ENCODE peak calls at places on chromosomes 11 and 22, in six cellular contexts. K is HCT116, D is K562, S is SK-N-SH, Y is H1, C is HepG2. V is an unnamed sample.

GRCh38 chr11:2944953-2945756 is 15.9 kb upstream of the PHLDA2 start:
- DNase-seq in D (no peak), C (no peak), S (peak), K (no peak), Y (peak), V (no peak)

GRCh38 chr11:130470832-130471706 is 22.6 kb downstream of the ADAMTS15 start:
- DNase-seq in S (no peak), Y (no peak), C (no peak), D (no peak), K (no peak), V (no peak)

GRCh38 chr22:17807086-17807485 is 32.8 kb upstream of the BID start:
- DNase-seq in K (no peak), C (no peak), D (no peak), Y (no peak), S (no peak), V (no peak)

GRCh38 chr22:46437990-46438389 is 99.4 kb downstream of the CELSR1 start:
- DNase-seq in K (no peak), S (no peak), C (no peak), Y (no peak), D (no peak), V (no peak)

GRCh38 chr11:102283088-102283487 is 34.2 kb upstream of the BIRC3 start:
- DNase-seq in D (no peak), Y (no peak), C (no peak), K (no peak), S (no peak), V (no peak)

GRCh38 chr11:110538154-110538553 is 108.4 kb downstream of the FDX1 start:
- DNase-seq in D (no peak), Y (no peak), S (peak), C (no peak), K (no peak), V (no peak)

GRCh38 chr22:23786752-23787599 is at the start of gene SMARCB1:
- DNase-seq in S (peak), K (peak), C (peak), D (peak), Y (peak), V (peak)

GRCh38 chr22:29043906-29044575 is 17.6 kb downstream of the C22orf31 start:
- DNase-seq in C (no peak), K (no peak), Y (no peak), S (no peak), D (no peak), V (no peak)

GRCh38 chr22:35882226-35883027 is 146.2 kb downstream of the RBFOX2 start:
- DNase-seq in S (peak), K (no peak), D (no peak), C (no peak), Y (no peak), V (no peak)

GRCh38 chr11:115334932-115335788 is 169.1 kb downstream of the CADM1 start:
- DNase-seq in K (no peak), D (peak), Y (no peak), S (peak), C (peak), V (no peak)

GRCh38 chr11:96265236-96265737 is 77.7 kb downstream of the MAML2 start:
- DNase-seq in S (no peak), C (no peak), Y (no peak), K (no peak), D (no peak), V (no peak)

DNA sequence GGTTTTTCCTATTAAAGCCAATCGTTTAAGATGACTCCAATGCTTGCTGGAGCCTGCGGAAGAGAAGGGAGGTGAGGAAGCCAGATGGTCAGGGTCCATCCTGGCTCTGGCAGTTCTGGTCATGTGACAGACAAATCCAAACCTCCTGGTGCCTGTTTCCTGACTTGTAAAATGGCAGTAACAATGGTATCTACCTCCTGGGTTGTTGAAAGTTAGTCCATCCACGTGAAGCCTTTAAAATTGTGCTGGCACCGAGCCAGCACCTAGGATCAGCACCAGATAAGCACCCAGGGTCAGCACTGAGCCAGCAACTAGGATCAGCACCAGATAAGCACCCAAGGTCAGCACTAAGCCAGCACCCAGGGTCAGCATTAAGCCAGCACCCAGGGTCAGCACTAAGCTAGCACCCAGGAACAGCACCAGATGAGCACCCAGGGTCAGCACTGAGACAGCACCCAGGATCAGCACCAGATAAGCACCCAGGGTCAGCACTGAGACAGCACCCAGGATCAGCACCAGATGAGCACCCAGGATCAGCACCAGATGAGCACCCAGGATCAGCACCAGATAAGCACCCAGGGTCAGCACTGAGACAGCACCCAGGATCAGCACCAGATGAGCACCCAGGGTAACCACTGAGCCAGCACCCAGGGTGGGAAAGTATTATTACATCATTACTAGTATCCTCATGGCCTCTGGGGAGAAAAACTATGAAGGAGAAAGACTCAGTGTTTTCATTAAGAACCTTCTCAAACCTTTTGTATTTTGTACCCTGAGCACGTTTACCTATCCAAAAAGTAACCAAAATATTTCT is 17.2 kb downstream of the KIAA0930 start:
- DNase-seq in S (no peak), K (no peak), C (no peak), Y (no peak), D (peak), V (no peak)
- TF ChIP-seq YY1 in S (no peak), K (no peak), C (no peak), Y (no peak), D (no peak), V (no peak)

GRCh38 chr11:46524201-46524600 is 69.6 kb downstream of the AMBRA1 start:
- DNase-seq in D (no peak), Y (no peak), S (no peak), K (no peak), C (no peak), V (no peak)
- H3K9ac ChIP-seq in D (no peak), Y (no peak), S (no peak), K (no peak), C (no peak), V (no peak)

DNA sequence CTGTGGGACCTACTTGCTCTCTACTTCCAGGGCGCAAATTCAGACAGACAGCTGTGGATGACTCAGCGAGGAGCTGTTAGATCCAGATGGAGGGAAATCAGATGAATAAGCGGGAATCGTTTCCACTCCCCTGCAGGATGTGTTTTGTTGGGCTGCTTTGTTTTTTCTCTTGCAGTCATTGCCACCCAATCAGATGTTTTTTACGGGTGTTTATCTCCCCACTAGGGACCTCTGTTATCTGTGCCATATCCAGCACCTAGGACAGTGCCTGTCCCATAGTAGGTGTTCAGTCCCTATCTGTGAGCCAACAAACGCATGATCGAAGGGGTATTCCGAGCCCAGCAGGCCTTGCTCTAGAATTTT is 51.1 kb upstream of the PARVG start:
- DNase-seq in K (no peak), Y (no peak), D (peak), S (peak), C (no peak), V (no peak)
- TF ChIP-seq YY1 in K (no peak), Y (no peak), D (no peak), S (no peak), C (no peak), V (no peak)

DNA sequence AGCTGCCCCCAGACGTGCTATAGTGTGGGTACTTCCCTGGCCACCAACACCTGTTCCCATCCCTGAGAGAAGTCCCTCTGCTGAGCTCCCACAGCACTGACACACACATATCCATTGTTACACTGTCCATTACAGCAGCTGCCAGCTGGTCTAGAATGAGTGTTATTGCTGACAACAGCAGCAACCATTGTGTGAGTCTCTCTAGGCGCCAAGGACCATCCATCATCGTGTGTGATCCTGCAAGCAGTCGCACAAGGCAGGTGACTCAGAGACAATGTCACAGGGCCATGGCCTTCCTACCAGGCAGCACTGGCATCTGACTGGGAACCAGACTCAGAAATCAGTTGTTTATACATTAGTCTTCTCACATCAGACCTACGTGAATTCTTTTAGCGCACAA is 56.3 kb downstream of the SGSM3 start:
- DNase-seq in S (no peak), K (no peak), Y (no peak), C (no peak), D (no peak), V (no peak)
- H3K9ac ChIP-seq in S (no peak), K (no peak), Y (no peak), C (no peak), D (no peak), V (no peak)

GRCh38 chr11:99693941-99694492 is 673.3 kb downstream of the CNTN5 start:
- DNase-seq in C (peak), S (no peak), D (no peak), K (no peak), Y (no peak), V (no peak)
- TF ChIP-seq YY1 in C (no peak), S (no peak), D (no peak), K (no peak), Y (no peak), V (no peak)

GRCh38 chr22:49328630-49329405 is 498.9 kb downstream of the BRD1 start:
- DNase-seq in K (no peak), S (no peak), D (no peak), C (no peak), Y (no peak), V (no peak)
- H3K9ac ChIP-seq in K (no peak), S (no peak), D (no peak), C (no peak), Y (no peak), V (no peak)

DNA sequence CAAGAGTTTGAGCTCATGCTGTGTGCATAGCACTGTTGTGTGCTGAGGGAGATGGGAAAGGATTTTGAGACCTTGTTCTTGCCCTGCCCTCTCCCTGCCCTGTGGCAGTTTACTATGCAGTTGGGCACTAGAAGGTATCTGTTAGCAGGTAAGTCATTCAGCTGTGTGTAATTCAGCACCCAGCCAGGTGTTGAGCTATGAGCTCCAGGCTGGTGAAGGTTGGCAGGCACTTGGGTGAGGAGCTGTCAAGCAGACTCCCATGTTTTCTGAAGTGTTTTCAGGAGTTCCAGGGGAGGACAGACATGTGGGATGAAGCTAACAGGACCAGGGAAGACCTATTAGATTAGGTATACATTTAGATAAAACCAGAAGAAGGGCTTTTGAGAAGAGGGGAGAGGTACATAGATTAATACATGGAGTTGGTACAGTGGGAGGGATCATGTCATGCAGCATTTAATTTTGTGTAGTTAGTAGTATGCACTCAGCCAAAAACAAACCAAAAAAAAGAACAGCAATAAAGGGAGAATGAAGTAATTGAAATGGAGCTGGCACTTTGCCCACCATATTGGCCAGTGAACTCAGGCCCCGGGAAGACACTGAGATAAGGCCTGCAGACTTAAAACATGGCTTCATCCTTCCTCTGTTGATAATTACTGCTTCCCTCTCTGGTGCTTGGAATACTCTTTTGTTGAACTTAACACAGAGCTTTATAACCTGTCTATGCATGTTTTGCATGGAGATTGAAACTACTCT is 2.9 kb downstream of the PANX1 start:
- DNase-seq in S (peak), C (no peak), D (no peak), Y (peak), K (no peak), V (no peak)
- TF ChIP-seq YY1 in S (no peak), C (no peak), D (no peak), Y (no peak), K (no peak), V (no peak)

GRCh38 chr11:118251858-118252652 is at the start of gene MPZL3:
- DNase-seq in S (peak), C (peak), K (peak), D (peak), Y (peak), V (peak)
- H3K9ac ChIP-seq in S (peak), C (peak), K (peak), D (no peak), Y (peak), V (peak)

GRCh38 chr11:9774109-9774508 is 110.2 kb downstream of the SWAP70 start:
- DNase-seq in Y (no peak), S (no peak), D (no peak), C (no peak), K (no peak), V (no peak)

GRCh38 chr11:9775393-9775780 is 111.5 kb downstream of the SWAP70 start:
- DNase-seq in C (no peak), D (no peak), Y (no peak), S (no peak), K (no peak), V (no peak)

GRCh38 chr11:9773524-9773923 is 109.6 kb downstream of the SWAP70 start:
- DNase-seq in K (no peak), C (no peak), S (no peak), D (no peak), Y (no peak), V (no peak)

GRCh38 chr11:9776203-9776602 is 112.3 kb downstream of the SWAP70 start:
- DNase-seq in Y (no peak), S (no peak), D (no peak), C (no peak), K (no peak), V (no peak)

GRCh38 chr11:9774591-9775392 is 110.9 kb downstream of the SWAP70 start:
- DNase-seq in K (no peak), C (no peak), S (no peak), D (no peak), Y (no peak), V (no peak)
- TF ChIP-seq YY1 in K (no peak), C (no peak), S (no peak), D (no peak), Y (no peak), V (no peak)